ENCODE peak calls at places on chromosomes 1 and 21, in five cellular contexts. M is HCT116, N is PC-3, F is cardiac muscle cell, Q is lung. A is an unnamed sample. For H3K36me3, the result is how much of the 10 kb centered on the place peaks cover.

GRCh38 chr1:60423181-60423780 is 349.7 kb upstream of the C1orf87 start:
- DNase-seq in Q (no peak), N (no peak), M (no peak), F (peak), A (no peak)

GRCh38 chr1:18182518-18183160 is 75.0 kb downstream of the IGSF21 start:
- DNase-seq in N (no peak), M (no peak), Q (no peak), F (no peak), A (no peak)

GRCh38 chr1:31701137-31701736 is 2.6 kb downstream of the COL16A1 start:
- DNase-seq in Q (peak), N (peak), M (no peak), F (peak), A (peak)

GRCh38 chr1:181485276-181486097 is 2.2 kb downstream of the CACNA1E start:
- DNase-seq in F (no peak), N (no peak), Q (no peak), M (no peak), A (no peak)

GRCh38 chr1:166258017-166258416 is 91.2 kb upstream of the FAM78B start:
- DNase-seq in M (no peak), N (no peak), F (no peak), Q (no peak), A (no peak)

GRCh38 chr1:90074137-90074536 is 79.2 kb downstream of the ZNF326 start:
- DNase-seq in N (no peak), F (no peak), M (no peak), Q (no peak), A (no peak)

GRCh38 chr1:212794561-212795014 is 2.9 kb downstream of the TATDN3 start:
- DNase-seq in N (no peak), M (no peak), F (peak), Q (no peak), A (no peak)

GRCh38 chr1:36728846-36729245 is 246.1 kb upstream of the CSF3R start:
- DNase-seq in M (no peak), N (no peak), Q (no peak), F (no peak), A (no peak)

GRCh38 chr1:67988066-67988465 is 62.4 kb downstream of the DIRAS3 start:
- DNase-seq in F (peak), N (no peak), Q (no peak), M (no peak), A (no peak)

GRCh38 chr1:15952317-15953258 is 23.3 kb downstream of the ZBTB17 start:
- DNase-seq in Q (no peak), N (peak), F (peak), M (peak), A (peak)

GRCh38 chr21:16418211-16418610 is 688.4 kb downstream of the USP25 start:
- DNase-seq in N (no peak), Q (no peak), F (peak), M (no peak), A (no peak)

GRCh38 chr1:213759359-213760181 is 228.2 kb upstream of the PROX1 start:
- DNase-seq in F (no peak), M (no peak), Q (no peak), N (no peak), A (no peak)

GRCh38 chr1:87956072-87956471 is 627.4 kb downstream of the LMO4 start:
- DNase-seq in Q (no peak), M (peak), N (peak), F (peak), A (peak)

GRCh38 chr1:219085082-219085481 is 88.6 kb upstream of the LYPLAL1 start:
- DNase-seq in M (no peak), Q (no peak), N (peak), F (peak), A (no peak)

GRCh38 chr1:64292399-64292798 is 89.0 kb downstream of the UBE2U start:
- DNase-seq in Q (no peak), N (peak), F (no peak), M (no peak), A (peak)

GRCh38 chr21:34190576-34191301 is 117.4 kb downstream of the MRPS6 start:
- DNase-seq in Q (no peak), M (no peak), N (no peak), F (no peak), A (no peak)

GRCh38 chr1:167455786-167456446 is 62.4 kb downstream of the CD247 start:
- DNase-seq in F (peak), M (no peak), Q (no peak), N (peak), A (no peak)

GRCh38 chr1:221169447-221169889 is 290.2 kb downstream of the HLX start:
- DNase-seq in F (peak), Q (no peak), M (no peak), N (no peak), A (peak)
- H3K27ac ChIP-seq in F (no peak), Q (no peak), M (no peak), N (no peak), A (peak)

DNA sequence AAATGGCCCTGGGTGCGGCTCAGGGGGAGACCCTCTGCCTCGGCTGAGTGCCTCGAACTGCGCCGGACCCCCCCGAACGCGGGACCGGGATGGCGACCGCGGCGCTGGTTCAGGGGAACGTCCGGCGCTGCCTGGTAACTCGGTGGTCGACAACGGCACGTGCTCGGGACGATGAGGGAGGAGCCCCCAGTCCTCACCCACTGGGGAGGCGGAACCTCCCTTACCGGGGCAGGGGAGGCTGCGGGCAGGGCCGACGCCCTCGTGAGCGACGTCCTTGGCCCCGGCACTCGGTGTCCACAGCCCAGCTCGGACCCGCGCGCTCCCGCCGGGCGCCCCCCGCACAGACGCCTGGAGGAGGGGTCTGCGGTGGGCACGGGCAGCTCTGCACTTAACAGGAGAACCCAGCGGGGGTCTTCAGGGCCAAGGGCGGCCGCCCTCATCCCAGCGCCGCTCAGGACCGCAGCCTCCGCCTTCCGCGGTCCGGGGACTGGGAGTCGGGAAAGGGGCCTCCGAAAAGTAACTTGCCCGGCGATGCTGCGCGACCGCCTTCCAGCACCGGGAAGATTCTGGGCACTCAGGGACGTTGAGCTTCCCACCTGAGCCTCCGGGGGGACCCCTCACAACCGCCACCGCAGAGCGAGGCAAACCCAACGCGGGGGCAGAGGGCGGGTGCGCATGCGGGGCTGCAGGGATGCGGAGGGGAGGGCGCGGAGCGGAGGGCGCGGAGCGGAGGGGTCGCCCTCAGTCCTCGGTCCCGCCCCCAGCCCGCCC is 1.7 kb downstream of the HES4 start:
- DNase-seq in Q (no peak), F (no peak), M (no peak), N (no peak), A (no peak)
- H3K4me3 ChIP-seq in Q (peak), F (peak), M (peak), N (peak), A (peak)

GRCh38 chr1:236833593-236833992 is 38.5 kb downstream of the MTR start:
- DNase-seq in N (no peak), F (no peak), M (no peak), Q (no peak), A (no peak)
- H3K36me3 ChIP-seq in N (under half), F (half or more), M (under half), Q (under half), A (half or more)

GRCh38 chr1:151001592-151001991 is 5.1 kb downstream of the MINDY1 start:
- DNase-seq in F (no peak), Q (no peak), N (peak), M (no peak), A (no peak)
- H3K27ac ChIP-seq in F (no peak), Q (no peak), N (no peak), M (no peak), A (no peak)

DNA sequence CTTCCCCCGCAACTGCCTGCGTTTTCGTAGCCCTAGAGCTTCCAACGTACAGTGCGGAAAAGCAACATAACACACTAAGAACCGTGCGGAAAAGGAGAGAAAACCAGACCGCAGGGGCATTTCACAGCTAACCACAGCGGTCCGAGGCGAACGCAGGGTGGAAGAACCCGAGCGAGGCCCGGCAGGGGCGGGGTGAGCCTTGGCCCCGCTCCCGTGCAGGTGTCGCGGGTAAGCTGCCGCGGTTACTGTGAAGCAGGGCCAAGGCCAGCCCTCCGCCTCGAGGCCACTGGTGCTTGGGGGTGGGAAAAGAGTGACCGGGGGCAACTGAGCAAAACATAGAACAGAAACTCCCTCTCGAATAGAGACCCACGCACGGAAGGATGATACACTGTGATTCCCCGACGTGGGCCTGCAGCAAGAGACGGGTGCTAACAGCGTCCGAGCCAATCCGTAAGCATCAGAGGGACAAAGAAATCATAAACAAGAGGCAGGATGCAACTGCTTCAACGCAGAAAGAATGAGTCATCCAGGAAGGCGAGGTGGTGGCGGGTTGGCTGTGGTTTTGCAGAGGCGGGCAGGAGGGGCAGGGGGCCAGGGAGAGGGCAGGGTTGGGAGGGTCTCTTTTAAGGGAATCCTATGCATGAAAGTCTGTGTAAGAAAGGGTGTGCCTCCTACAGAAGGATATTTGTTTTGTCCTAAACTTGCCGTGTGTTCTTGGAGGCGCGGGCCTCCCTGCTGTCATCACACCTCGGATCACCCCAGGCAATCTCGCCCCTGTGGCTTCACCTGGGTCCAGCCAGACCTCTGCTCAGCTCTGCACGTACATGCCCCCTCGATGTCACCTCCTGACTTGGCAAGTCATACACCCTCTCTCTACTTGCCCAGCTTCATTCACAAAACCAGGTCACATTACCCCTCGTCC is 7.3 kb downstream of the GNG4 start:
- DNase-seq in Q (no peak), F (peak), M (peak), N (peak), A (peak)
- H3K4me3 ChIP-seq in Q (no peak), F (no peak), M (peak), N (peak), A (peak)

GRCh38 chr1:159279754-159280153 is 22.4 kb upstream of the FCER1A start:
- DNase-seq in F (no peak), M (no peak), Q (no peak), N (no peak), A (no peak)
- H3K36me3 ChIP-seq in F (under half), M (under half), Q (under half), N (under half), A (under half)

GRCh38 chr1:198622532-198623218 is 16.2 kb upstream of the PTPRC start:
- DNase-seq in F (no peak), N (no peak), Q (no peak), M (no peak), A (no peak)
- H3K27ac ChIP-seq in F (no peak), N (no peak), Q (no peak), M (no peak), A (no peak)

DNA sequence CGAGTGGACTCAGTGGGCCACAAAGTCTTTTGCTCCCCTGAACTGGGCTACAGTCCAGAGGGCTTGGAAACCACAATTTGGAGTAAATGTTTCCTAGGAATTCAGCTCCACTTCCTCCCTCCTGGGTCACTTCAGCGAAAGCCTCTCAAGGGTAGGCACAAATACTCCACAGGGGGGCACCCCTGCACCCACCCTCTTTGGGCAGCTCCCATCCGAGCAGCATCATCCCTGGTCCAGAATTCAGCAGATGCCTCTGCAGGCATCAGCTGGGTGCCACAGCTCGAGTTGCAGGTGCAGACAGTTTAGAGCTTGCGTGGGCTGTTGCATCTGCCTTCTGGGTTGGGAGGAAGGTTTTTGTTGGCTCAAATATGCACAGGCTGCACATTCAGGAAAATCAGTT is 25.0 kb downstream of the KANK4 start:
- DNase-seq in N (peak), M (peak), Q (no peak), F (peak), A (peak)
- H3K4me3 ChIP-seq in N (no peak), M (no peak), Q (no peak), F (no peak), A (no peak)

DNA sequence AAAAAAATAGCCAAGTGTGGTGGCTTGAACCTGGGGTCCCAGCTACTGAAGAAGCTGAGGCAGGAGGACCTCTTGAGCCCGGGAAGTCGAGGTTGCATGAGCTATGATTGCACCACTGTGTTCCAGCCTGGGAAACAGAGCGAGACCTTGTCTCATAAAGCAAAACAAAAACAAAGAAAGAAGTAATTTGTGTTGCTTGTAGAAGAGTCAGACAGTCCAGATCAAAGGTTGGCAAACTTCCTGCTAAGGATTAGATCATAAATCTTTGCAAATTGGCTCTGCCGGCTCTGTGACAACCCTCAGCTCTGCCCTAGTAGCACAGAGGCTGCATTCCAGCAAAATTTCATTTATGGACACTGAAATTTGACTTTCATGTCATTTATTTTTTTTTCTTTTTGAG is 19.0 kb upstream of the MFN2 start:
- DNase-seq in Q (no peak), N (no peak), M (no peak), F (no peak), A (no peak)
- H3K36me3 ChIP-seq in Q (under half), N (under half), M (under half), F (half or more), A (half or more)